ENCODE peak calls at places on chromosomes 5 and 9, in eight cellular contexts. R is ascending aorta, O is heart right ventricle, V is Peyer's patch, L is cardiac muscle cell, F is colonic mucosa, X is IMR-90, C is astrocyte. Y is an unnamed sample. For H3K36me3 and H3K4me1, the result is how much of the 10 kb centered on the place peaks cover.

GRCh38 chr5:30502277-30502676 is 691.2 kb upstream of the CDH6 start:
- DNase-seq in R (no peak), L (peak), C (peak), V (no peak), O (no peak), F (no peak), X (peak), Y (no peak)

GRCh38 chr5:132369012-132369470 is 469 bp upstream of the SLC22A5 start:
- DNase-seq in C (peak), F (no peak), L (no peak), O (no peak), V (no peak), X (no peak), R (no peak), Y (no peak)

GRCh38 chr5:63456279-63456678 is 506.0 kb downstream of the HTR1A start:
- DNase-seq in X (no peak), F (no peak), V (no peak), O (no peak), L (peak), R (no peak), C (no peak), Y (no peak)

GRCh38 chr9:4113711-4114110 is 186.2 kb downstream of the GLIS3 start:
- DNase-seq in L (no peak), R (no peak), C (no peak), V (no peak), F (no peak), O (no peak), X (no peak), Y (no peak)

GRCh38 chr9:17578911-17579793 is at the start of gene SH3GL2:
- DNase-seq in F (peak), R (no peak), V (peak), O (no peak), C (peak), L (peak), X (peak), Y (peak)

GRCh38 chr9:91395106-91395552 is 28.5 kb downstream of the NFIL3 start:
- DNase-seq in R (no peak), V (no peak), X (peak), L (peak), O (no peak), F (no peak), C (no peak), Y (no peak)

GRCh38 chr5:14871084-14871572 is 450 bp downstream of the ANKH start:
- DNase-seq in O (peak), L (no peak), V (peak), R (peak), C (no peak), X (no peak), F (peak), Y (peak)

GRCh38 chr9:2116073-2116472 is 100.9 kb downstream of the SMARCA2 start:
- DNase-seq in F (no peak), R (no peak), V (no peak), L (peak), X (no peak), C (no peak), O (no peak), Y (no peak)

GRCh38 chr9:4654084-4654483 is 8.0 kb upstream of the PLPP6 start:
- DNase-seq in O (no peak), X (no peak), L (no peak), F (no peak), C (no peak), R (no peak), V (no peak), Y (no peak)

GRCh38 chr9:100448266-100448665 is 21.3 kb downstream of the MSANTD3 start:
- DNase-seq in V (no peak), O (no peak), C (no peak), L (no peak), X (no peak), F (no peak), R (no peak), Y (no peak)
- H3K36me3 ChIP-seq in V (under half), O (under half), C (half or more), L (under half), X (under half), F (under half), R (under half), Y (under half)

DNA sequence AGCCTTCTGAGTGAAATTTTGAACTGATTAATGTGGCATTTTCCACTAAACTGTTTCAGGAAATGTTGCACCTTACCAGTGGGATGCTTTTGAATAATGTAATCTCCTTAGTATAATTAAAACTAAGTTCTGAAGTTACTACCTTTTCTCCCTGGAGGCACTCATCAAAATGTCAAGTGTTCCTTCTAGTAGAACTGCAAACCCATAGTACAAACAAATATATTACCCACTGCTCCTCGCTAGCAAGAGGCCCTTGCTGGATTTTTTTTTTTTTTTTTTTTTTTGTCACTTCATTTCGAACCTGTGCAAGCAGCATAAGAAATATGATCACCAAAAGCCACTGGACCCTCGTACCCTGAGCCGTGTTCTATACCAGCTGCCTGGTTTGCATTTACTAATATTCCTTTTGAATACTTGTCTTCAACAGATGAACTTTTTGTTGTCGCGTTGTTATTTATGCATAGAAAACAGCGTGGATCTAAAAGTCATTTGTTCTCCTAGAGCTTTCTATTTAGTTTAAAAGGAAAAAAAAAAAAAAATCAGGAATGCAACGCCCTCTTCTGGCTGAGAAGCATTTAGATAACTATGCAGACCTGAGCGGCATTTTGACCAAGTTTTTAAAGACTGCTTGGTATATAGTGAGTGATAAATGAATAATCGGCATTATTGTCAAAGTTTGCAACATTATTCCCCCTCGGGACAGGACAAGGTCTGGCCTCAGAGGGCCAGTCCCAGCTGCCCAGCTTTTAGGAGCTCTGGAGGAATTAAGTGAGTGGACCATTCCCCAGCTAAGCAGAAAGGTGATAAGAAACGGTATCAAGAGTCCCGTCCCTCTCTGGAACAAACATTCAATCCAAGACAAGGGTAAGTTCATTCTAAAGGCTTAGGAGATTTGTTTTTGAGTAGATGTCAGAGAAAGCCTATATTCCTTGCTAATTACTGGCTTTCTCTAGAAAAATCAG is 162.5 kb upstream of the KIF2A start:
- DNase-seq in L (peak), X (peak), O (no peak), C (peak), V (no peak), R (no peak), F (no peak), Y (no peak)
- TF ChIP-seq CTCF in L (peak), X (peak), O (peak), C (peak), V (no peak), R (peak), F (no peak), Y (peak)

GRCh38 chr5:81848368-81848767 is 97.5 kb upstream of the SSBP2 start:
- DNase-seq in F (peak), L (peak), C (no peak), V (no peak), R (no peak), X (no peak), O (no peak), Y (no peak)

GRCh38 chr5:81850494-81850893 is 99.6 kb upstream of the SSBP2 start:
- DNase-seq in O (no peak), R (peak), C (peak), X (peak), L (no peak), V (no peak), F (no peak), Y (peak)

GRCh38 chr5:81850932-81851331 is 100.0 kb upstream of the SSBP2 start:
- DNase-seq in X (no peak), V (no peak), O (no peak), F (no peak), L (no peak), R (no peak), C (no peak), Y (no peak)

GRCh38 chr5:81851481-81852178 is 100.7 kb upstream of the SSBP2 start:
- DNase-seq in V (peak), C (peak), X (peak), R (peak), L (peak), F (peak), O (peak), Y (peak)

DNA sequence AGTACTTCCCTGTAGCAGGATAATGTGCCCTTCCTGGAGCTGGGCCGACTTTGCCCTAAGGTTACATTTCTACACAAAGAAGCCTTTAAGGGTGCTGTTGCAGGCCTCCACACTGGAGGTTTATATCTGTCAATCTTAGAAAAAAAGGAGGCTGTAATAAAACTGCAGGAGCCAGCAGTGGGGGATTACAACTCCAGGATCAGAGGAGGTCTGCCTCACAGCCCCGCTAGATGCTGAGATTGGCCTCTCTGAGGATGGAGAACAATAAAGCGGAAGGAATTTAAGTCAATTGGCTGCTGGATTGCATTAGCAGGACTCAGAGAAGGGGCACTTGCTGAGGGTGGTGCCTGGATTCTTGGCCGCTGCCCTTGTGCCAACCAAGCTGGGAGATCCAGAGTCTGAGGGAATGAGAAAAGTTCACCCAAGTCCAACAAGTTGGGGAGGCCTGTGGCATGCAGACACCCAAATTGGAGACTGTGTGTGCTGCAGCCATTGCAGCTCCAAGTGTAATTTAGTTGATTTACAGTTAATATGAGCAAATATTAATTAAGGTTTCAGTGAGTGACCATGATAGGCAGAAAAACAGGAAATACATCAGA is 99.0 kb upstream of the SSBP2 start:
- DNase-seq in C (no peak), F (peak), O (no peak), V (no peak), L (no peak), X (no peak), R (no peak), Y (no peak)
- H3K4me1 ChIP-seq in C (under half), F (under half), O (under half), V (under half), L (under half), X (under half), R (under half), Y (under half)

DNA sequence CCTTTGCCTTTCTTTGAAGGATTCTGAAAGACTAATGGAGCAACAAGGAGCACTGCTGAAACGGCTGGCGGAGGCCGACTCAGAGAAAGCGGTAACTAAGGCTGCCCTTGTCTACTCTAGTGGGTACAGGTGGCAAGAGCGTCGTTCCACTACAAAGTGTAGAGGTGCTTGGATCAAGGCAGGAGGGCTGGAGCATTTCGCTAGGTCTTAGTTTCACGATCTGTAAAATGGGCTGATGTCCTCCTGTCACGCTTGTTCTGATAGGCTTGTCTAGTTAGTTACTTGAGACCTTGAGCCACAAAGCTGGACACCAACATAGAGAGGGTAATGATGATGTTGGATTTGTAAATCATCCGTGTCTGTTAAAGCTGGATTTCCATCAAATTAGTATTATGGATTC is 23.0 kb upstream of the GLE1 start:
- DNase-seq in C (no peak), F (no peak), V (no peak), L (no peak), R (no peak), O (no peak), X (no peak), Y (no peak)
- H3K36me3 ChIP-seq in C (under half), F (under half), V (half or more), L (under half), R (half or more), O (under half), X (under half), Y (under half)

DNA sequence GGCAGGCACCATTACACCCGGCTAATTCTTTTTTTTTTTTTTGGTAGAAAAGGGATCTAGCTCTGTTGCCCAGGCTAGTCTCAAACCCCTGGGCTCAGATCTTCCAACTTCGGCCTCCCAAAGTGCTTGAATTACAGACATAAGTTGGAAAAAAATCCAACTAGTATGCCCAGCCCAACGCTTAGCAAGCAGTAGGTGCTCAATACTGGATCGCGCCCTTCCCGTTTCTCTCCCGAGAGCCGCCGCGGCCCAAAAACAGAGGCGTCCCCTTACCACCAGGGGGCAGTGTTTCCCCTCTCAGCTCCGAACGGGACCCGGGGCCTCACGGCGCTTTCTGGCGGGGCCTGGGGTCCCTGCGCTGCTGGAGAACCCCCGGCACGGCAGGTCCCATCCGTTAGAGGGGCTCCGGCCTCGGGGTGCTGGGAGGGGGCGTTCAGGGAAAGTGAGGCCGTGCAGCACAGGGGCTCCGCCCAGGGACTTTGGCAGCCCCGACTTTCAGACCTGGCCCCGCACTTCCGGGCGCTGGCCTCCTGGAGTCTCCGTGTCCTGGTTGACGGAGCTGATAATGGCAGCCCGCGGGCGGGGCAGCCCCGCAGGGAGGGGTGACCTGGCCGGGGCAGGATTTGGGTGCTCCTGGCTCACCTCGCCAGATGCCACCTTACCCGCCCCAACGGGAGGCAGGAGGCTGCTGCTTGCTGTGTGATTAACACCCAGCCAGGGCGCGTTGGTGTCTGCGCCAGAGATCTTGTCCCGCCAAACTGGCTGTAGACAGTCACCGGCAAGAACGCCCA is 15.2 kb downstream of the PTGES start:
- DNase-seq in R (peak), F (peak), L (peak), V (peak), X (peak), C (peak), O (peak), Y (peak)
- TF ChIP-seq CTCF in R (peak), F (peak), L (peak), V (peak), X (peak), C (peak), O (peak), Y (peak)

DNA sequence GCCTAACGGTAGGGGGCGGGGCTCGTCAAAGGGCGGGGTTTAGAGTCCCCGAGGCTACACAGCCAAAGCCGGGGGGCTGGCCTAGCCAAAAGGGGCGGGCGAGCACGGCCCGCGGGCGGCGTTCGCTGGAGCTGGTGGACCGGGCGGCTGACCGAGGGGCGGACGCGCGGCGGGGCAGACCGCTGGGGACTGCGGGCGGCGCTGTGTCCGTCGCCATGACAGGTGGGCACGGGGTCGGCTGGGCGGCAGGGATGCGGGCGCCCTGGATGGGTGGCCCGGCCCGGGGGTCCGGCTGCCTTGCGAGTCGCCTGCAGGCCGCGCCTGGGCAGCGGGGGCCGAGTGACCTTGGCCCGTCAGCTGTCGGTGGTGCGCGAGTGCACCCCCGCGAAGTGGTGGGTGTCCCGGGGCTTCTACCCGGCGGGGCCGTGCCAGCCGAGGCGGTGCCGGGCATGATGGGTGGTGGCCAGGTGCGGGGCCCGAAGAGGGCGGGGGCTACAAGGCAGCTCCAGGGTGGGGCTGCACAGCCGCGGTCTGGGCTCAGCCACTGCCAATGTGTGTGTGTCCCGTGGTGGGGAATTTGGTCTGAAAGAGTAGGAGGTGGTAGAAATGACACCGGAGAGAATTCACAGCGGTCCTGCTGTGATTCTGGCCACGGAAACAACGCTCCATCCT is at the start of gene CARD19:
- DNase-seq in O (peak), X (peak), F (peak), V (peak), L (peak), C (peak), R (peak), Y (peak)
- H3K4me1 ChIP-seq in O (under half), X (under half), F (under half), V (under half), L (under half), C (under half), R (under half), Y (under half)

GRCh38 chr5:179720222-179720621 is 12.4 kb upstream of the MAML1 start:
- DNase-seq in C (no peak), V (no peak), X (peak), F (no peak), L (no peak), O (no peak), R (no peak), Y (no peak)

DNA sequence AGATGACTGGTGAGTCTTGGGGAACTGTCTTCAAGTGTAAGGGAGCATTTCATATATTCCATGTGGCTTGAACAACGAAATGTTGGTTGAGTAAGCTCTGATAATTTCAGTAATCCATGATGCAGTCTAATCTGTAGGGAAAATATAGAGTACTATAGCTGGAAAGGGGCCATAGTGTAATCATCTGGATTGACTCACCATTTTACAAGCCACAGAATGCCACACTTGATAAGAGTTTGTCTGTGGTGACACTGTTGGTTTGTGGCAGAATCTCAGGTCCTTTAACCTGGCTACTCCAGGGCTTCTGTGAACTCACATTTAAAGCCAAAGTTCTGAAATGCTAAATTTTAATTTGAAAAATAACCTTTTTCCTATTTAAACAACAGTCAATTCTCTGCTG is 16.3 kb upstream of the MAML1 start:
- DNase-seq in C (no peak), O (no peak), R (no peak), L (peak), X (peak), F (no peak), V (no peak), Y (no peak)
- H3K36me3 ChIP-seq in C (half or more), O (half or more), R (half or more), L (half or more), X (half or more), F (under half), V (half or more), Y (under half)

DNA sequence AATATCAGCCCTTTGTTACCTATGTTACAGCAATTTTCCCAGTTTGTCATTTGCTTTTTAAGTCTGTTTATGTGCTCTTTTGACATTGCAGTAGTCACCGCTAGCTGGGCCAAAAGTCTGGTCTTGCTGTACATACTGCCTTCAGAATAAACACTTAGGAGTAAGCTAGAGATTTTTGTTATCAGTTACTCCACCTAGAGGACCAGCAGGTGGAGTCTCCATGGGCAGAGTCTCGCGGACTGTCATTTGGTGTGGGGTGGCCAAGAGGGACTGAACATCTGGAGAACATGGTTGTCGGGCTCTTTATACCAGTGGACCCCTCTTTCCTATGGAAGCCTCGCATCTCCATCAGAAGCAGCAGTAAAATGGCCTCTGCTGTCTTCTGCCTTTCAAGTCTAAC is 10.8 kb upstream of the MGAT1 start:
- DNase-seq in R (peak), F (no peak), V (no peak), L (no peak), C (no peak), X (no peak), O (no peak), Y (no peak)
- TF ChIP-seq CTCF in R (no peak), F (no peak), V (no peak), L (no peak), C (no peak), X (no peak), O (no peak), Y (no peak)

Y was measured in uterus.